ENCODE peak calls at places on chromosome 1, in nine cellular contexts. P is HFF-Myc, H is cardiac muscle cell, L is astrocyte of the spinal cord, B is transverse colon, A is neural crest cell, C is endothelial cell of umbilical vein, K is suprapubic skin, S is lower leg skin. X is an unnamed sample.

GRCh38 chr1:3384407-3384806 is 70.1 kb upstream of the ARHGEF16 start:
- DNase-seq in P (no peak), H (no peak), L (no peak), B (no peak), A (no peak), C (no peak), K (no peak), S (no peak), X (no peak)

GRCh38 chr1:165914136-165914798 is 86.9 kb downstream of the UCK2 start:
- DNase-seq in P (peak; percentile 83), H (peak; percentile 72), L (peak; percentile 81), B (peak; percentile 78), A (peak; percentile 63), C (peak; percentile 86), K (no peak), S (no peak), X (no peak)

GRCh38 chr1:21290546-21290944 is 282 bp upstream of the ECE1 start:
- DNase-seq in P (no peak), H (no peak), L (no peak), B (no peak), A (no peak), C (no peak), K (no peak), S (no peak), X (no peak)

GRCh38 chr1:1337793-1338147 is 6.7 kb downstream of the TAS1R3 start:
- DNase-seq in P (no peak), H (no peak), L (no peak), B (peak; percentile 71), A (no peak), C (no peak), K (no peak), S (no peak), X (no peak)

GRCh38 chr1:59730759-59731478 is 83.8 kb upstream of the HOOK1 start:
- DNase-seq in P (peak; percentile 86), H (no peak), L (peak; percentile 98), B (peak; percentile 78), A (no peak), C (peak; percentile 93), K (no peak), S (peak; percentile 93), X (no peak)

GRCh38 chr1:87591492-87591891 is 262.8 kb downstream of the LMO4 start:
- DNase-seq in P (no peak), H (no peak), L (no peak), B (no peak), A (no peak), C (no peak), K (no peak), S (no peak), X (no peak)

GRCh38 chr1:89615676-89616598 is 17.0 kb upstream of the LRRC8C start:
- DNase-seq in P (no peak), H (no peak), L (no peak), B (peak; percentile 30), A (no peak), C (peak; percentile 25), K (no peak), S (no peak), X (no peak)

GRCh38 chr1:223018534-223018933 is 124.5 kb downstream of the TLR5 start:
- DNase-seq in P (no peak), H (no peak), L (no peak), B (no peak), A (no peak), C (no peak), K (no peak), S (no peak), X (no peak)

GRCh38 chr1:68104155-68104554 is 53.7 kb upstream of the DIRAS3 start:
- DNase-seq in P (no peak), H (no peak), L (peak; percentile 85), B (no peak), A (no peak), C (peak; percentile 71), K (no peak), S (no peak), X (no peak)

GRCh38 chr1:184789899-184790298 is 35.2 kb upstream of the EDEM3 start:
- DNase-seq in P (peak; percentile 82), H (no peak), L (no peak), B (no peak), A (no peak), C (no peak), K (no peak), S (no peak), X (no peak)

GRCh38 chr1:101520302-101520701 is 283.5 kb downstream of the S1PR1 start:
- DNase-seq in P (peak; percentile 7), H (peak; percentile 65), L (peak; percentile 44), B (peak; percentile 7), A (peak; percentile 33), C (peak; percentile 57), K (no peak), S (no peak), X (no peak)

DNA sequence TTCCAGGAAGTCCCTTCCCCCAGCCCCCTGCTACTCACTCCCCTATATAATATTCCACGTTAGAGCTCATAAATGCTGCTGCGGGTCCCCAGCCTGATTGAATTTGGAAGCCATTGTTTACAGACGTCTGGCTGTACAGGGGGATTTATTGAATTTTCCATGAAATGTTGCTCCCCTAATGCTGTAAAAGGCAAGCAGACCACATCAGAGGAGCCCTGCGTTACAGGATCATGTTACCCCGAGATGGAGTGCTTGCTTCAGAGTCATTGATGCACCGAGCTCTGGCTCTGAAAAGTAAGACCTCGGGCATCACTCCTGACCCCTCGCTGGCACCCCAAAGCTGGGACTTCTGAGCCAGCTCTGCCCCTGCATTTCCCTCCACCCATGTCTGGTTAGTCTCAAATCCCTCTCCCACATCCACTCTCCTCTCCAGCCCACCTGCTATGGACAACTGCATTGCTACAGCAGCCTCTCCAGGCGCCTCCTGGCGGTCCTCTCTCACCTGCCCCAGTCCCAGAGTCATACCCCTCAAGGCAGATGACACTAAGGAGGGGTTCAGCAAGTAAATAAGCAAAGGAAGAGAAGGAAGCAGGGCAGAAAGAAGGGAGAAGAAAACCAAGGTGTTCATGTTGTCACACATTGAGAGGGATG is 127.8 kb downstream of the TMEM53 start:
- DNase-seq in P (no peak), H (no peak), L (no peak), B (no peak), A (no peak), C (no peak), K (no peak), S (no peak), X (no peak)
- TF ChIP-seq CTCF in P (no peak), H (no peak), L (no peak), B (no peak), A (no peak), C (no peak), K (no peak), S (no peak), X (no peak)

DNA sequence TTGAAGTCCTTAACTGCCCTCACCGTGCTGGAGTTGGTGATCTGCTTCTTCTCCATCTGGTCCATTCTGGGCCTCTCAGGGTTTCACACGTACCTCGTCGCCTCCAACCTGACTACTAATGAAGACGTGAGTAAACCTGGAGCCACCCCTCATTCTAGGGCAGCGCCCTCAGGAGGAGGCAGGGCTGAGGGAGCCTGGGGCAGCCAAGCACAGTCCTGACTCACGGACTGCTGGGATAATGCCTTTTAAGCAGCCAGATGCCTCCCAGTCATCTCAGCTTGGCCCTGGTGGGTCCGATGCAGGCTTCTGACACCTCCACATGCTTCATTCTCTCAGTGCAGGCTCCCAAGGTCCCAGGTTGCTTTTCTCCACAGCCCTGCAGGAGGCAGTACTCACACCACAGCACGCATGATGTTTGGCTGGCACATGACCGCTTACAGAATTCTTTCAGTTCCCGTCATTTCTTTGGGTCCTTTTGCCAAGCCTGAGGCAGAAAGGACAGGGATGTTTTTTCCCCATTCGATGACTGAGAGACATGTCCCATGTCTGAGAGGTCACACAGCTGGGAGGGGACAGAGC is 11.8 kb upstream of the SFN start:
- DNase-seq in P (no peak), H (no peak), L (no peak), B (no peak), A (no peak), C (no peak), K (no peak), S (no peak), X (no peak)
- TF ChIP-seq CTCF in P (peak; percentile 27), H (no peak), L (no peak), B (no peak), A (no peak), C (no peak), K (no peak), S (no peak), X (no peak)

GRCh38 chr1:41425369-41425768 is 59.1 kb downstream of the EDN2 start:
- DNase-seq in P (no peak), H (no peak), L (no peak), B (no peak), A (no peak), C (no peak), K (no peak), S (no peak), X (no peak)

GRCh38 chr1:41426201-41426890 is 58.1 kb downstream of the EDN2 start:
- DNase-seq in P (no peak), H (no peak), L (no peak), B (no peak), A (no peak), C (no peak), K (no peak), S (no peak), X (no peak)

GRCh38 chr1:41424581-41425118 is 59.8 kb downstream of the EDN2 start:
- DNase-seq in P (no peak), H (no peak), L (no peak), B (no peak), A (no peak), C (no peak), K (no peak), S (no peak), X (no peak)

GRCh38 chr1:41422306-41422705 is 61.1 kb downstream of the FOXO6 start:
- DNase-seq in P (no peak), H (no peak), L (no peak), B (no peak), A (no peak), C (no peak), K (no peak), S (no peak), X (no peak)

GRCh38 chr1:41423511-41424191 is 60.8 kb downstream of the EDN2 start:
- DNase-seq in P (no peak), H (no peak), L (no peak), B (peak; percentile 18), A (no peak), C (no peak), K (no peak), S (no peak), X (no peak)
- TF ChIP-seq CTCF in P (peak; percentile 31), H (peak; percentile 32), L (peak; percentile 10), B (no peak), A (peak; percentile 33), C (no peak), K (no peak), S (no peak), X (peak; percentile 50)

DNA sequence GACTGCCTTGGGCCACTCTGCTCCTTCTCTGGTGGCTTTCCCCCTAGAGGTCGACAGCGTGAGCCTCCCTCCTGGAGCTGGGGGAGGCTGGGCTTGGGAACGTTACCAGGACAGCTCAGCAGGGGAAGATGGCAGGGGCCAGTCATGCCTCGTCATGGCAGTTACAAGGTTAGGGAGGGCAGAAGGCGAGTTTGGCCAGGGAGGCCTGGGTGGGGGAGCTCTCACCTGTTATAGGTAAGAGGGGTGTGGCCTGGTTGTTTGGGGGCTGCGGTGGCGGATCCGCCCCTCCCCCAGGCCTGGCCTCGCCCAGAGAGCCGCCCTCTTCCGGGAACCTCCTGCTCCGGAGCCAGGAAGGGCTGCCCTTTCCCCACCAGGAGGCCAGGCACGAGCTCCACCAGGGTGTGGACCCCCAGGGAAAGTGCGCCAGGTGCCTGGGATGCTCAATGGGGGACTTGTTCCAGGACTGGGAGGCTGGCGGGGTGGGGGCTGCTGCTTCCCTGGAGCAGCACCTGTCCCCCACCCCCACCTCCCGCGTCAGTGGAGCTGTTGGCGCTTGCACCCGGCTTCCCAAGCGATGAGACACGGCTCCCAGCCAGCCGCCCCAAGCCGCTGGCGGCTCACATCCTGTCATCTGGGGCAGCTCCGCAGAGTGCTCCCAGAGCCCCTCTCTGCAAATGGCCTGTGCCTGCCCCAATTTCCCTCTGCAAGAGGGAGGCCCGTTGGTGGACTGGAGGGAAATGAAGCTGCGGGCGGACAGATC is 23.6 kb upstream of the PKP1 start:
- DNase-seq in P (no peak), H (no peak), L (peak; percentile 33), B (no peak), A (no peak), C (no peak), K (peak; percentile 80), S (peak; percentile 90), X (peak; percentile 65)
- TF ChIP-seq CTCF in P (no peak), H (no peak), L (no peak), B (no peak), A (no peak), C (no peak), K (no peak), S (no peak), X (no peak)

X was measured in type B pancreatic cell.